ENCODE peak calls at places on chromosome 9, in six cellular contexts. L, F, M, V, X and N are unnamed samples.

GRCh38 chr9:114446036-114446435 is 58.3 kb upstream of the AKNA start:
- DNase-seq in L (no peak), F (peak; percentile 12), M (no peak), V (no peak), X (no peak), N (no peak)

GRCh38 chr9:91162311-91162710 is 199.4 kb downstream of the AUH start:
- DNase-seq in L (no peak), F (peak; percentile 62), M (no peak), V (no peak), X (no peak), N (no peak)

GRCh38 chr9:6938447-6938846 is 180.7 kb downstream of the KDM4C start:
- DNase-seq in L (no peak), F (no peak), M (no peak), V (no peak), X (no peak), N (no peak)

GRCh38 chr9:26210338-26210851 is 532.2 kb upstream of the TUSC1 start:
- DNase-seq in L (no peak), F (no peak), M (no peak), V (no peak), X (no peak), N (peak; percentile 4)

GRCh38 chr9:127908660-127908926 is 8.2 kb downstream of the ST6GALNAC4 start:
- DNase-seq in L (no peak), F (no peak), M (no peak), V (no peak), X (no peak), N (no peak)

GRCh38 chr9:36218411-36218901 is 27.7 kb downstream of the CLTA start:
- DNase-seq in L (no peak), F (no peak), M (no peak), V (no peak), X (no peak), N (no peak)

GRCh38 chr9:89530721-89531120 is 32.8 kb upstream of the SEMA4D start:
- DNase-seq in L (no peak), F (no peak), M (no peak), V (no peak), X (no peak), N (no peak)

GRCh38 chr9:9790216-9790872 is 822.5 kb downstream of the PTPRD start:
- DNase-seq in L (peak; percentile 50), F (peak; percentile 63), M (peak; percentile 87), V (no peak), X (no peak), N (peak; percentile 20)

GRCh38 chr9:110828148-110828730 is 159.6 kb downstream of the MUSK start:
- DNase-seq in L (no peak), F (no peak), M (no peak), V (no peak), X (no peak), N (no peak)

GRCh38 chr9:126676685-126677143 is 63.0 kb downstream of the LMX1B start:
- DNase-seq in L (no peak), F (no peak), M (no peak), V (peak; percentile 49), X (no peak), N (no peak)

GRCh38 chr9:113578877-113579269 is 115.3 kb downstream of the RGS3 start:
- DNase-seq in L (peak; percentile 73), F (peak; percentile 66), M (peak; percentile 4), V (no peak), X (no peak), N (peak; percentile 88)

GRCh38 chr9:34568783-34569182 is 20.7 kb downstream of the CNTFR start:
- DNase-seq in L (no peak), F (no peak), M (no peak), V (no peak), X (no peak), N (no peak)

GRCh38 chr9:137138058-137138697 is 776 bp upstream of the GRIN1 start:
- DNase-seq in L (no peak), F (no peak), M (peak; percentile 22), V (peak; percentile 47), X (no peak), N (no peak)

GRCh38 chr9:27853529-27853928 is 280.2 kb upstream of the C9orf72 start:
- DNase-seq in L (no peak), F (no peak), M (no peak), V (no peak), X (no peak), N (no peak)

GRCh38 chr9:91786132-91786896 is 163.7 kb downstream of the ROR2 start:
- DNase-seq in L (no peak), F (no peak), M (peak; percentile 36), V (no peak), X (no peak), N (no peak)

GRCh38 chr9:95189230-95190098 is 128.0 kb downstream of the FANCC start:
- DNase-seq in L (no peak), F (no peak), M (peak; percentile 14), V (no peak), X (peak; percentile 12), N (no peak)

GRCh38 chr9:25716220-25716872 is 38.1 kb upstream of the TUSC1 start:
- DNase-seq in L (no peak), F (peak; percentile 80), M (peak; percentile 87), V (peak; percentile 52), X (peak; percentile 24), N (no peak)

GRCh38 chr9:92242115-92242778 is 51.2 kb downstream of the IARS1 start:
- DNase-seq in L (no peak), F (peak; percentile 41), M (no peak), V (no peak), X (no peak), N (no peak)

GRCh38 chr9:127991017-127991756 is 10.4 kb upstream of the EEIG1 start:
- DNase-seq in L (peak; percentile 58), F (no peak), M (peak; percentile 83), V (no peak), X (no peak), N (no peak)

GRCh38 chr9:37364751-37365360 is 57.6 kb upstream of the GRHPR start:
- DNase-seq in L (no peak), F (no peak), M (no peak), V (no peak), X (no peak), N (no peak)

GRCh38 chr9:16133556-16134227 is 580.8 kb downstream of the CCDC171 start:
- DNase-seq in L (no peak), F (peak; percentile 39), M (peak; percentile 34), V (no peak), X (peak; percentile 51), N (peak; percentile 59)

GRCh38 chr9:76828462-76828861 is 64.2 kb downstream of the PCA3 start:
- DNase-seq in L (no peak), F (no peak), M (no peak), V (no peak), X (no peak), N (no peak)

GRCh38 chr9:120394058-120394669 is 185.8 kb downstream of the CDK5RAP2 start:
- DNase-seq in L (no peak), F (peak; percentile 26), M (no peak), V (no peak), X (no peak), N (no peak)

GRCh38 chr9:95077053-95077765 is 240.3 kb downstream of the FANCC start:
- DNase-seq in L (no peak), F (no peak), M (no peak), V (no peak), X (no peak), N (no peak)

GRCh38 chr9:113593682-113594281 is 130.3 kb downstream of the RGS3 start:
- DNase-seq in L (no peak), F (peak; percentile 98), M (peak; percentile 26), V (peak; percentile 96), X (peak; percentile 86), N (peak; percentile 61)

GRCh38 chr9:134544388-134545212 is 97.0 kb upstream of the COL5A1 start:
- DNase-seq in L (no peak), F (peak; percentile 26), M (no peak), V (no peak), X (no peak), N (no peak)

GRCh38 chr9:101514056-101514455 is 19.6 kb upstream of the RNF20 start:
- DNase-seq in L (no peak), F (no peak), M (no peak), V (no peak), X (no peak), N (no peak)

GRCh38 chr9:137439158-137439714 is 1.9 kb downstream of the ENTPD8 start:
- DNase-seq in L (no peak), F (no peak), M (no peak), V (no peak), X (no peak), N (no peak)

GRCh38 chr9:127252405-127253093 is 12.0 kb upstream of the GARNL3 start:
- DNase-seq in L (no peak), F (peak; percentile 42), M (no peak), V (no peak), X (no peak), N (no peak)

GRCh38 chr9:29999645-30000044 is 2384.8 kb upstream of the ACO1 start:
- DNase-seq in L (no peak), F (no peak), M (no peak), V (no peak), X (no peak), N (no peak)

GRCh38 chr9:92607088-92607487 is 62.8 kb downstream of the IPPK start:
- DNase-seq in L (no peak), F (no peak), M (no peak), V (no peak), X (no peak), N (peak; percentile 25)

GRCh38 chr9:79384091-79384490 is 187.7 kb upstream of the TLE4 start:
- DNase-seq in L (no peak), F (no peak), M (no peak), V (no peak), X (no peak), N (no peak)

GRCh38 chr9:138111607-138112006 is 234.0 kb downstream of the CACNA1B start:
- DNase-seq in L (no peak), F (no peak), M (no peak), V (no peak), X (no peak), N (no peak)

GRCh38 chr9:136667217-136667939 is 4.7 kb downstream of the EGFL7 start:
- DNase-seq in L (no peak), F (no peak), M (peak; percentile 12), V (no peak), X (no peak), N (no peak)